ENCODE peak calls at places on chromosome 5, in four cellular contexts. I is neural progenitor cell; J is effector memory CD4-positive, alpha-beta T cell; G is SK-N-SH. R is an unnamed sample. For H3K27me3, the result is how much of the 10 kb centered on the place peaks cover.

GRCh38 chr5:61625682-61626620 is 293.9 kb downstream of the ZSWIM6 start:
- DNase-seq in I (peak), G (no peak), J (no peak), R (no peak)

GRCh38 chr5:36635721-36636390 is 29.4 kb downstream of the SLC1A3 start:
- DNase-seq in I (no peak), J (no peak), G (no peak), R (no peak)

GRCh38 chr5:35860686-35861085 is 4.0 kb downstream of the IL7R start:
- DNase-seq in I (no peak), G (no peak), J (no peak), R (no peak)

GRCh38 chr5:62909331-62909730 is 330.7 kb downstream of the LRRC70 start:
- DNase-seq in I (no peak), G (no peak), J (no peak), R (no peak)

GRCh38 chr5:157748740-157749461 is 5.4 kb downstream of the LSM11 start:
- DNase-seq in G (no peak), I (no peak), J (no peak), R (no peak)

GRCh38 chr5:160493806-160494317 is 72.2 kb downstream of the PTTG1 start:
- DNase-seq in J (no peak), G (no peak), I (no peak), R (no peak)

GRCh38 chr5:73027361-73027760 is 71.5 kb downstream of the FCHO2 start:
- DNase-seq in G (no peak), I (no peak), J (no peak), R (no peak)

GRCh38 chr5:117414926-117415325 is 840.3 kb upstream of the SEMA6A start:
- DNase-seq in G (no peak), I (no peak), J (no peak), R (no peak)

GRCh38 chr5:95164869-95165268 is 120.0 kb downstream of the MCTP1 start:
- DNase-seq in I (no peak), J (no peak), G (no peak), R (no peak)

GRCh38 chr5:95631991-95632675 is 12.2 kb downstream of the GPR150 start:
- DNase-seq in I (no peak), J (peak), G (no peak), R (no peak)

GRCh38 chr5:55234171-55234700 is 828 bp upstream of the CCNO start:
- DNase-seq in I (peak), J (no peak), G (peak), R (no peak)

GRCh38 chr5:30405821-30406220 is 787.7 kb upstream of the CDH6 start:
- DNase-seq in G (no peak), J (no peak), I (no peak), R (no peak)

GRCh38 chr5:178990491-178990890 is 4.6 kb downstream of the GRM6 start:
- DNase-seq in I (no peak), G (no peak), J (no peak), R (no peak)

GRCh38 chr5:120735076-120735475 is 271.0 kb downstream of the PRR16 start:
- DNase-seq in G (no peak), J (no peak), I (no peak), R (no peak)

GRCh38 chr5:1419476-1420210 is 25.6 kb downstream of the SLC6A3 start:
- DNase-seq in G (no peak), I (no peak), J (no peak), R (no peak)

GRCh38 chr5:142841511-142842255 is 71.5 kb downstream of the ARHGAP26 start:
- DNase-seq in I (peak), G (peak), J (no peak), R (no peak)

GRCh38 chr5:114120166-114120565 is 241.7 kb upstream of the KCNN2 start:
- DNase-seq in I (no peak), G (no peak), J (no peak), R (no peak)

GRCh38 chr5:85663708-85664031 is 954.1 kb upstream of the COX7C start:
- DNase-seq in J (no peak), I (no peak), G (peak), R (no peak)

GRCh38 chr5:169029661-169030274 is 271.2 kb downstream of the SLIT3 start:
- DNase-seq in G (no peak), J (no peak), I (no peak), R (no peak)

GRCh38 chr5:36422957-36423356 is 121.3 kb upstream of the RANBP3L start:
- DNase-seq in I (no peak), J (no peak), G (no peak), R (no peak)

GRCh38 chr5:1330146-1330846 is 14.6 kb downstream of the CLPTM1L start:
- DNase-seq in I (no peak), J (no peak), G (no peak), R (no peak)

GRCh38 chr5:161385080-161385479 is 161.4 kb downstream of the GABRB2 start:
- DNase-seq in I (no peak), G (no peak), J (no peak), R (no peak)

GRCh38 chr5:83548556-83548955 is 77.0 kb downstream of the VCAN start:
- DNase-seq in J (no peak), G (no peak), I (no peak), R (no peak)

GRCh38 chr5:54533541-54534179 is 16.1 kb downstream of the SNX18 start:
- DNase-seq in I (peak), G (no peak), J (no peak), R (no peak)

GRCh38 chr5:61232490-61232889 is 70.2 kb upstream of the SMIM15 start:
- DNase-seq in J (no peak), I (no peak), G (no peak), R (no peak)

GRCh38 chr5:6181147-6181729 is 197.1 kb downstream of the MED10 start:
- DNase-seq in G (no peak), J (no peak), I (peak), R (no peak)

GRCh38 chr5:135504376-135504775 is 31.4 kb downstream of the NEUROG1 start:
- DNase-seq in G (no peak), I (no peak), J (no peak), R (no peak)

GRCh38 chr5:106006242-106006641 is 1664.5 kb downstream of the EFNA5 start:
- DNase-seq in J (no peak), I (no peak), G (no peak), R (no peak)

GRCh38 chr5:56064984-56065383 is 70.2 kb upstream of the IL6ST start:
- DNase-seq in J (no peak), I (no peak), G (no peak), R (no peak)

GRCh38 chr5:75363111-75363510 is 26.1 kb downstream of the HMGCR start:
- DNase-seq in J (no peak), I (peak), G (no peak), R (no peak)

DNA sequence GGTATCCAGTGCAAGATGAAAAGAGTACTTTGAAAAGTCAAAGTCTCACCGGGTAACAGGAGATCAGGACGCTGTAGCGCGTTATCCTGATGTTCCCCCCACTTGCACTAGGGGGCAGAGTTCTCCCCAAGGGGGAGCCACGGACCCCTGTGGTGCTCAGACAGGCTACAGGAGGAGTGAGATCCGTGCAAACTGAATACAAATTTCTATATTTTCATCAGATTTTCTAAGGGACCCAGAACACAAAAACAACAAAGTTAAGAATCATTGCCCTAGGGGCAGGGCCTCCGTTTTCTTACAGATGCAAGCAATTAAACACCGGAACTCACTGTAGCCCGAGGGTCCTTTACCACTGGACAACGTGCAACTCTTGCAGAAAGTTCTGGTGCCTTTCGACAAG is 2.0 kb downstream of the MYO10 start:
- DNase-seq in I (peak), G (peak), J (no peak), R (no peak)
- H3K27me3 ChIP-seq in I (under half), G (under half), J (under half), R (under half)

GRCh38 chr5:43007911-43008368 is 32.2 kb downstream of the ANXA2R start:
- DNase-seq in J (peak), G (peak), I (peak), R (no peak)
- H3K27me3 ChIP-seq in J (under half), G (under half), I (half or more), R (under half)

DNA sequence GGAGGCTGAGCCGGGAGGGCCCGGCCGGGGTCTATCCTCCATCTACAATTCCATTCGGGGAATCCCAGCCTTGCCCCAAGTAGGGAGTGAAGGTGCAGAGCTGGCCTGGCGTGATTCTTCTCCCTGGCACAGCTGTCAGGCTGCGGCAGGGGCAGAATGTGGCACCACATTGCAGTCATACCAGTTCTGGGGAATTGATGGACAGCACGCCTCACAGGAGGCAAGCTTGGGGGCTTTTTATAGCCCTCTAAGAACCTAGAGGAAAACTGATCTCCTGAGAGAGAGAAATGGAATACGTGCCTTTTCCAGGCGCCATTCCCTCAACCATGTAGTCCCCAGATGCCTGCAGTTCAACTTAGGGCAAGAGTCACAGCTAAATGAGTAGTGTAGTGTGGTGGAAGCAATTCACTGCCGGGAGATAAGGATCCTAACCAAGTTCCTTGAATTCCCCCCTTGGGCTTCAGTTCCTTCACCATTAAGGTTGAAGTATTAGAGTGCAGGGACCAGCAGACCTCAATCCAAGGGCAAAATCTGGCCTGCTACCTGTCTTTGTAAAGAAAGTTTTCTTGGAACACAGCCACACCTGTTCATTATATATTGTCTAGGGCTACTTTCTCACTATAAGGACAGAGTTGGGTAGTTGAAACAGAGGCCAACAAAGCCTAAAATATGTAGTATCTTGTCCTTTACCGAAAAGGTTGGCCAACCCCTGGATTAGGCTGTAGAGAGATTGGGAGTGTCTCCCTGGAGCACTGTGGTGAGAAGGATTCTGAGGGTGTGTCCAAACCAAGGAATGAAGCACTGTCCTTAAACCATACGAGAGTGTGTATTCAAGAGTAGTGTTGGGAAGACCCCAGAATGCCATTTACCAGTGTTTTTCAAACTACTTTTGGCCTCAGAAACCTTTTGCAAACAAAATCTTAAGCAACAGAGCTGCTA is 10.6 kb downstream of the AFAP1L1 start:
- DNase-seq in I (no peak), J (no peak), G (no peak), R (no peak)
- H3K27me3 ChIP-seq in I (under half), J (under half), G (under half), R (under half)

GRCh38 chr5:3343911-3344310 is 251.7 kb upstream of the IRX1 start:
- DNase-seq in J (no peak), I (no peak), G (no peak), R (no peak)
- H3K27me3 ChIP-seq in J (under half), I (under half), G (under half), R (under half)

GRCh38 chr5:176741566-176742211 is 68.7 kb upstream of the UNC5A start:
- DNase-seq in J (no peak), I (no peak), G (peak), R (no peak)
- H3K27me3 ChIP-seq in J (under half), I (under half), G (under half), R (under half)

GRCh38 chr5:141806626-141807025 is 71.6 kb downstream of the PCDH1 start:
- DNase-seq in J (no peak), G (no peak), I (no peak), R (no peak)
- H3K27me3 ChIP-seq in J (under half), G (half or more), I (under half), R (under half)

R was measured in iPS DF 6.9.